ENCODE peak calls at places on chromosomes 3 and 15, in eight cellular contexts. K is midbrain, O is GM12865, H is activated gamma-delta T cell treated with Interleukin-2 at 50 U/mL for 16 hours, V is glomerular endothelial cell, B is GM20000, S is NAMALWA, D is AG20443. C is an unnamed sample.

GRCh38 chr15:52523192-52523591 is 5.5 kb downstream of the MYO5A start:
- DNase-seq in K (no peak), O (no peak), H (no peak), V (no peak), B (no peak), S (no peak), D (peak), C (no peak)

GRCh38 chr15:74140445-74140761 is 10.0 kb downstream of the ISLR2 start:
- DNase-seq in K (no peak), O (no peak), H (no peak), V (no peak), B (no peak), S (no peak), D (no peak), C (no peak)

GRCh38 chr3:186383026-186383993 is 21.3 kb upstream of the DGKG start:
- DNase-seq in K (peak), O (no peak), H (no peak), V (no peak), B (no peak), S (no peak), D (no peak), C (no peak)

GRCh38 chr15:63218114-63218808 is 28.9 kb downstream of the RAB8B start:
- DNase-seq in K (no peak), O (no peak), H (no peak), V (no peak), B (no peak), S (no peak), D (peak), C (no peak)

GRCh38 chr3:177195242-177195940 is 1.9 kb downstream of the TBL1XR1 start:
- DNase-seq in K (peak), O (peak), H (no peak), V (no peak), B (no peak), S (peak), D (no peak), C (no peak)

GRCh38 chr3:119817071-119817470 is 35.2 kb downstream of the NR1I2 start:
- DNase-seq in K (no peak), O (no peak), H (no peak), V (no peak), B (no peak), S (no peak), D (no peak), C (no peak)

GRCh38 chr15:48541659-48542334 is 103.7 kb downstream of the FBN1 start:
- DNase-seq in K (no peak), O (peak), H (no peak), V (no peak), B (peak), S (no peak), D (peak), C (no peak)

GRCh38 chr3:153372326-153372725 is 210.3 kb downstream of the RAP2B start:
- DNase-seq in K (no peak), O (no peak), H (no peak), V (no peak), B (no peak), S (no peak), D (peak), C (no peak)

GRCh38 chr3:134291300-134292254 is 40.9 kb upstream of the RYK start:
- DNase-seq in K (no peak), O (no peak), H (no peak), V (no peak), B (no peak), S (no peak), D (peak), C (no peak)

GRCh38 chr15:75200765-75201608 is 695 bp upstream of the C15orf39 start:
- DNase-seq in K (no peak), O (peak), H (peak), V (no peak), B (peak), S (peak), D (peak), C (no peak)

GRCh38 chr3:87186631-87187159 is 40.4 kb upstream of the CHMP2B start:
- DNase-seq in K (no peak), O (no peak), H (no peak), V (no peak), B (no peak), S (no peak), D (no peak), C (no peak)

GRCh38 chr3:7290062-7290825 is 429.3 kb downstream of the GRM7 start:
- DNase-seq in K (no peak), O (no peak), H (no peak), V (no peak), B (no peak), S (no peak), D (no peak), C (no peak)

GRCh38 chr3:148233403-148233802 is 464.3 kb upstream of the AGTR1 start:
- DNase-seq in K (no peak), O (no peak), H (no peak), V (no peak), B (no peak), S (no peak), D (peak), C (no peak)

GRCh38 chr3:174376346-174376745 is 482.8 kb upstream of the NAALADL2 start:
- DNase-seq in K (no peak), O (no peak), H (no peak), V (no peak), B (no peak), S (no peak), D (peak), C (no peak)

GRCh38 chr15:74269362-74270035 is 33.4 kb downstream of the CCDC33 start:
- DNase-seq in K (no peak), O (no peak), H (no peak), V (no peak), B (no peak), S (no peak), D (no peak), C (no peak)

GRCh38 chr3:102512734-102513518 is 78.1 kb downstream of the ZPLD1 start:
- DNase-seq in K (no peak), O (no peak), H (no peak), V (no peak), B (no peak), S (no peak), D (no peak), C (no peak)

GRCh38 chr15:78209646-78210348 is 24.6 kb downstream of the ACSBG1 start:
- DNase-seq in K (no peak), O (no peak), H (no peak), V (no peak), B (no peak), S (no peak), D (peak), C (no peak)

GRCh38 chr3:69385723-69386483 is at the start of gene FRMD4B:
- DNase-seq in K (peak), O (peak), H (peak), V (no peak), B (peak), S (peak), D (peak), C (peak)

GRCh38 chr3:13574798-13575451 is 26.0 kb downstream of the FBLN2 start:
- DNase-seq in K (no peak), O (no peak), H (no peak), V (no peak), B (no peak), S (no peak), D (peak), C (no peak)

GRCh38 chr3:63685340-63685739 is 32.9 kb downstream of the SNTN start:
- DNase-seq in K (no peak), O (peak), H (no peak), V (no peak), B (no peak), S (no peak), D (no peak), C (no peak)

GRCh38 chr15:94232107-94232506 is 746 bp downstream of the MCTP2 start:
- DNase-seq in K (no peak), O (no peak), H (no peak), V (no peak), B (no peak), S (peak), D (no peak), C (peak)